ENCODE peak calls at places on chromosomes 1 and 21, in seven cellular contexts. L is AG09309; D is left colon; S is activated CD4-positive, alpha-beta memory T cell treated with anti-CD3 and anti-CD28 coated beads for 36 hours; F is GM12865; P is stimulated activated CD8-positive, alpha-beta memory T cell treated with anti-CD3 and anti-CD28 coated beads, Interleukin-15, amount 100 ng/mL, for 24 hours; Y is EL. I is an unnamed sample.

GRCh38 chr21:19468981-19469715 is 1065.6 kb upstream of the TMPRSS15 start:
- DNase-seq in L (no peak), D (no peak), S (no peak), F (no peak), P (no peak), Y (no peak), I (no peak)

GRCh38 chr1:82487778-82488177 is 687.0 kb downstream of the ADGRL2 start:
- DNase-seq in L (no peak), D (no peak), S (no peak), F (no peak), P (no peak), Y (no peak), I (no peak)

GRCh38 chr1:227939791-227940771 is 7.7 kb downstream of the WNT9A start:
- DNase-seq in L (no peak), D (peak), S (peak), F (no peak), P (no peak), Y (no peak), I (no peak)

GRCh38 chr1:75426688-75427087 is 184.2 kb downstream of the SLC44A5 start:
- DNase-seq in L (no peak), D (no peak), S (no peak), F (no peak), P (no peak), Y (no peak), I (no peak)

GRCh38 chr21:42171091-42172053 is 47.6 kb upstream of the ABCG1 start:
- DNase-seq in L (no peak), D (peak), S (no peak), F (no peak), P (no peak), Y (no peak), I (no peak)

GRCh38 chr1:182235952-182236650 is 155.5 kb downstream of the GLUL start:
- DNase-seq in L (no peak), D (peak), S (no peak), F (no peak), P (no peak), Y (no peak), I (no peak)

GRCh38 chr1:53068314-53069084 is 6.5 kb downstream of the PODN start:
- DNase-seq in L (no peak), D (no peak), S (no peak), F (no peak), P (no peak), Y (no peak), I (no peak)

GRCh38 chr1:27590917-27591508 is 12.9 kb downstream of the AHDC1 start:
- DNase-seq in L (no peak), D (peak), S (no peak), F (no peak), P (no peak), Y (no peak), I (no peak)

GRCh38 chr1:78490861-78491310 is at the start of gene PTGFR:
- DNase-seq in L (no peak), D (no peak), S (no peak), F (no peak), P (no peak), Y (peak), I (peak)

GRCh38 chr1:20192364-20192763 is 6.0 kb upstream of the PLA2G2C start:
- DNase-seq in L (no peak), D (no peak), S (no peak), F (no peak), P (no peak), Y (no peak), I (peak)

GRCh38 chr1:241551759-241552638 is 19.8 kb downstream of the KMO start:
- DNase-seq in L (no peak), D (peak), S (peak), F (peak), P (no peak), Y (no peak), I (no peak)

I was measured in adipocyte.